ENCODE peak calls at places on chromosomes 3 and 15, in seven cellular contexts. A is body of pancreas, D is HFFc6, J is omental fat pad, V is GM13977, C is progenitor cell of endocrine pancreas, E is CD14-positive monocyte. U is an unnamed sample.

GRCh38 chr3:99134996-99135395 is 233.5 kb upstream of the DCBLD2 start:
- DNase-seq in J (no peak), A (no peak), E (no peak), V (no peak), C (no peak), D (no peak), U (no peak)

GRCh38 chr15:101114610-101115009 is 137.2 kb downstream of the CHSY1 start:
- DNase-seq in D (no peak), C (no peak), V (no peak), J (no peak), E (no peak), A (no peak), U (no peak)

GRCh38 chr3:66554178-66554577 is 53.4 kb upstream of the LRIG1 start:
- DNase-seq in J (no peak), C (no peak), D (no peak), A (no peak), V (no peak), E (no peak), U (no peak)

GRCh38 chr3:96755519-96755918 is 58.9 kb upstream of the EPHA6 start:
- DNase-seq in D (no peak), E (no peak), C (no peak), V (no peak), A (no peak), J (no peak), U (no peak)

GRCh38 chr3:38346584-38347410 is at the start of gene XYLB:
- DNase-seq in A (peak), V (peak), J (peak), C (peak), E (peak), D (peak), U (peak)

GRCh38 chr3:176514297-176514696 is 683.0 kb downstream of the TBL1XR1 start:
- DNase-seq in V (peak), C (no peak), J (no peak), D (no peak), E (no peak), A (no peak), U (no peak)

GRCh38 chr3:71580636-71581215 is 2.8 kb downstream of the FOXP1 start:
- DNase-seq in J (no peak), V (no peak), D (no peak), C (no peak), E (no peak), A (no peak), U (no peak)

GRCh38 chr3:194304186-194304917 is 46.8 kb downstream of the CPN2 start:
- DNase-seq in D (no peak), V (no peak), J (no peak), A (no peak), C (no peak), E (no peak), U (no peak)

GRCh38 chr15:31799711-31800321 is 230.5 kb upstream of the CHRNA7 start:
- DNase-seq in J (no peak), V (peak), D (no peak), E (no peak), A (no peak), C (no peak), U (no peak)

GRCh38 chr3:49803464-49804140 is 541 bp downstream of the INKA1 start:
- DNase-seq in V (peak), A (no peak), J (no peak), C (no peak), E (no peak), D (peak), U (no peak)

GRCh38 chr15:36755341-36755740 is 175.9 kb downstream of the CDIN1 start:
- DNase-seq in D (no peak), C (no peak), A (no peak), E (no peak), V (no peak), J (no peak), U (no peak)

GRCh38 chr15:83695901-83696425 is 42.0 kb downstream of the ADAMTSL3 start:
- DNase-seq in A (no peak), D (no peak), C (no peak), E (no peak), J (no peak), V (no peak), U (no peak)

GRCh38 chr3:58124387-58124786 is 86.4 kb downstream of the DNASE1L3 start:
- DNase-seq in C (no peak), A (no peak), D (no peak), V (no peak), J (no peak), E (no peak), U (no peak)

GRCh38 chr3:39378092-39378491 is 5.1 kb upstream of the SLC25A38 start:
- DNase-seq in E (no peak), C (peak), A (peak), D (peak), V (peak), J (no peak), U (no peak)
- TF ChIP-seq CTCF in E (peak), C (peak), A (peak), D (peak), V (peak), J (no peak), U (peak)

DNA sequence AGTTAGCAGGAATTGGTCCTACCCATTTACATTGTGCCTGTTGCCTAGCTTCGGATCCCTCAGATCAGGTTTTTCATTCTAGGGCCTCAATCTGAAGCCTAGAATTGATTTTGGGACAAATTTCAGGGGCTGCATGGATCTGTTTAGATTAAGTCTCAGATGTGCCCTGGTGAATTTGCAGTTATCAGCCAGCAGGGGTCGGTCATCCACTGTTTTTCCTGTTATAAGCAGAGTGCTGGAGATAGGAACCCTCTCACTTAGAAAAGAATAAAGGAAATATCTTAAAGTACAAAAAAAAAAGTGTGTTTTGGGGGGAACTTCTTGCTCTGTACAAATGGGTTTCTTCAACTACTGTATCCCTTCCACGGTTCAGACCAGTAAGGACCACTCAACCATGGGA is 212.5 kb downstream of the BCHE start:
- DNase-seq in A (no peak), C (no peak), D (no peak), E (no peak), V (no peak), J (no peak), U (no peak)
- TF ChIP-seq CTCF in A (no peak), C (no peak), D (peak), E (no peak), V (peak), J (no peak), U (no peak)

GRCh38 chr15:90905306-90906180 is 2.4 kb downstream of the MAN2A2 start:
- DNase-seq in J (no peak), A (no peak), E (no peak), D (no peak), V (no peak), C (no peak), U (no peak)

GRCh38 chr15:90902996-90903732 is at the start of gene MAN2A2:
- DNase-seq in A (peak), V (peak), J (no peak), C (peak), D (peak), E (no peak), U (peak)

GRCh38 chr15:90902656-90902995 is 476 bp upstream of the MAN2A2 start:
- DNase-seq in D (no peak), C (no peak), V (no peak), E (no peak), J (no peak), A (no peak), U (no peak)

GRCh38 chr15:90904746-90905145 is 1.6 kb downstream of the MAN2A2 start:
- DNase-seq in J (no peak), E (no peak), D (no peak), C (no peak), A (no peak), V (no peak), U (no peak)

DNA sequence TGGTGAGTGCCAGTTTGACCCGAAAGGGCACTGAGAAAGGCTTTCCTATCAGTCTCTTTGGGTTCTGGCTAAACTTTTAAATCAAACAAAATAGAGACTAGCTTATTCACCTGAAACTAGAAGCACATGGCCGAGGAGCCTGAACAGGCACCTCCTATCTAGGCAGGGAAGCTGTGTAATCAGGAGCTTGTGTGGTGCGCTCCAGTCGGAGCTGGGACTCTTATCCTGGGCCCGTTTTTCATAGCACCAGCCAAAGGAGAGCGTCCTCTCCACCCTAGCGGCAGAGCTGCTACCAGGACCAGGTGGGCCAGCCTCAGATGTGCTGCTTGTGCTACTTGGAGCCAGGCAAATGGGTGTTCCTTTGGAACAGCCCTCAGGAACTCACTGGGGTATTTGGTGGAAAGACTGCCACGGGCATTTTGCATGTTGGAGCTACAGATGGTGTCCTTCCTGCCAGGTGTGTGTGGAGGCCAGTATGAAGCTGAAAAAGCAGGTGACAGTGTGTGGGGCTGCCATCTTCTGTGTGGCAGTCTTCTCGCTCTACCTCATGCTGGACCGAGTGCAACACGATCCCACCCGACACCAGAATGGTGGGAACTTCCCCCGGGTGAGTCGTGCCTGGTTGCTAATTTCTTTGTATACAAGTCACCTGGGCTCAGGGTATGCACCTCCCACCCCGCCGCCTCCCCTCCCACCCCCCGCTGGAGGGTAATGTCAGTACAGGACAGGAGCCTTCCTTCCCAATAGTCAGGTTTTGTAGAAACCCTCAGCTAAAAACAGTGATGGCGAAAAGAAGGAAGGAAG is 833 bp downstream of the MAN2A2 start:
- DNase-seq in E (no peak), C (no peak), J (no peak), A (peak), D (no peak), V (peak), U (no peak)
- TF ChIP-seq CTCF in E (no peak), C (peak), J (no peak), A (peak), D (no peak), V (no peak), U (no peak)

GRCh38 chr15:77112819-77113569 is 42.1 kb upstream of the TSPAN3 start:
- DNase-seq in J (no peak), C (no peak), V (no peak), E (no peak), A (no peak), D (no peak), U (no peak)
- TF ChIP-seq CTCF in J (no peak), C (no peak), V (peak), E (no peak), A (no peak), D (peak), U (no peak)

DNA sequence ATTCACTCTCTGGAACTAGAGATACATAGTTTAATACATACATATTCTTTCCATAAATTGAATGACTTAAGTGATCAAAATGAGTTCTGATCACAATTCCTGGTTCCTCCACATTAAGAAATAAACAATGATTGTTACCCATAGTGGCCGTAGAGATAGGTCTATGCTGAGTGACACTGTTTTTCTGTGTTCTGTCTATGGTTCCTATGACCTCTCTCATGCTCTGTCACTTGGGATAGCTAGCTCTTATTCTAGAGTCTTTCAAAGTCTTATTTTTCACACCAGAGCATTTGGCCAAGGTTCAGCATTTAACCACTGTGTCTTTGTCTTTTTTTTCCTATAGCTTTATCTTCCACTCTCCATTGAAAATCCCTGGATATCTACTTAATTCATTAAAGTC is 132.4 kb downstream of the GOLGA6L6 start:
- DNase-seq in D (no peak), C (no peak), E (no peak), J (no peak), V (no peak), A (no peak), U (no peak)
- TF ChIP-seq CTCF in D (no peak), C (no peak), E (no peak), J (no peak), V (no peak), A (no peak), U (no peak)